ENCODE peak calls at places on chromosomes 13 and 19, in four cellular contexts. D, C, T and Z are unnamed samples.

GRCh38 chr19:10420444-10421239 is at the start of gene PDE4A:
- DNase-seq in T (no peak), C (peak), D (no peak), Z (no peak)

GRCh38 chr13:81872581-81872980 is 1531.7 kb upstream of the SPRY2 start:
- DNase-seq in D (peak), C (peak), T (no peak), Z (no peak)

GRCh38 chr13:19845758-19846157 is 17.7 kb downstream of the ZMYM5 start:
- DNase-seq in D (no peak), T (no peak), C (no peak), Z (no peak)

GRCh38 chr13:92826197-92826596 is 400.4 kb upstream of the GPC6 start:
- DNase-seq in T (no peak), D (no peak), C (no peak), Z (no peak)

GRCh38 chr19:18532208-18532890 is 10.5 kb upstream of the ELL start:
- DNase-seq in C (no peak), D (no peak), T (no peak), Z (no peak)

GRCh38 chr13:81670048-81670447 is 1329.1 kb upstream of the SPRY2 start:
- DNase-seq in C (no peak), T (no peak), D (no peak), Z (no peak)

GRCh38 chr19:51364200-51365106 is 1.7 kb downstream of the ETFB start:
- DNase-seq in D (no peak), T (no peak), C (no peak), Z (no peak)

GRCh38 chr19:49442354-49442753 is 1.0 kb upstream of the SLC17A7 start:
- DNase-seq in C (no peak), T (no peak), D (no peak), Z (no peak)

GRCh38 chr13:38372818-38373217 is 23.2 kb downstream of the UFM1 start:
- DNase-seq in D (no peak), T (no peak), C (no peak), Z (no peak)

GRCh38 chr13:99281811-99282263 is 23.7 kb upstream of the GPR18 start:
- DNase-seq in D (no peak), C (no peak), T (no peak), Z (no peak)

GRCh38 chr13:67844544-67844943 is 614.4 kb upstream of the PCDH9 start:
- DNase-seq in C (no peak), D (no peak), T (no peak), Z (no peak)

GRCh38 chr19:51689751-51690358 is 3.3 kb upstream of the SPACA6 start:
- DNase-seq in T (peak), C (peak), D (no peak), Z (peak)

GRCh38 chr19:926595-927043 is 784 bp downstream of the ARID3A start:
- DNase-seq in C (peak), T (no peak), D (peak), Z (peak)

GRCh38 chr19:54302252-54302651 is 10.7 kb downstream of the LILRA5 start:
- DNase-seq in T (no peak), C (no peak), D (peak), Z (peak)

GRCh38 chr13:114132419-114133121 is at the start of gene RASA3:
- DNase-seq in C (peak), D (peak), T (peak), Z (peak)

GRCh38 chr13:73898276-73898675 is 235.9 kb downstream of the KLF12 start:
- DNase-seq in C (no peak), D (no peak), T (no peak), Z (no peak)

GRCh38 chr13:30737511-30738342 is 2.4 kb downstream of the ALOX5AP start:
- DNase-seq in C (no peak), D (no peak), T (no peak), Z (no peak)

GRCh38 chr13:78298657-78299056 is 304.7 kb downstream of the POU4F1 start:
- DNase-seq in T (no peak), D (no peak), C (no peak), Z (no peak)

GRCh38 chr19:30881986-30882385 is 467.2 kb downstream of the TSHZ3 start:
- DNase-seq in T (no peak), D (no peak), C (no peak), Z (peak)

GRCh38 chr13:62357887-62358645 is 942.4 kb upstream of the PCDH20 start:
- DNase-seq in T (no peak), C (peak), D (no peak), Z (no peak)

GRCh38 chr13:36219883-36220282 is 5.5 kb upstream of the SOHLH2 start:
- DNase-seq in C (no peak), D (no peak), T (no peak), Z (no peak)

GRCh38 chr13:74246398-74246975 is 112.3 kb upstream of the KLF12 start:
- DNase-seq in D (no peak), C (no peak), T (no peak), Z (no peak)